ENCODE peak calls at places on chromosomes 5 and 9, in four cellular contexts. Y, O, S and E are unnamed samples.

GRCh38 chr5:122138356-122138755 is 9.0 kb downstream of the ZNF474 start:
- DNase-seq in S (no peak), Y (no peak), O (no peak), E (no peak)

GRCh38 chr9:71249729-71250317 is 128.4 kb upstream of the TRPM3 start:
- DNase-seq in Y (peak), S (no peak), O (no peak), E (peak)

GRCh38 chr9:6907772-6908381 is 150.1 kb downstream of the KDM4C start:
- DNase-seq in O (no peak), S (no peak), Y (peak), E (no peak)

GRCh38 chr9:112945620-112946208 is 55.0 kb upstream of the SLC46A2 start:
- DNase-seq in O (no peak), S (no peak), Y (peak), E (peak)

GRCh38 chr5:8585230-8586018 is 716.5 kb downstream of the MTRR start:
- DNase-seq in Y (no peak), S (no peak), O (no peak), E (no peak)

GRCh38 chr5:133680830-133681555 is 68.7 kb upstream of the FSTL4 start:
- DNase-seq in Y (no peak), S (peak), O (no peak), E (no peak)

GRCh38 chr5:72108200-72109050 is 1.1 kb downstream of the MAP1B start:
- DNase-seq in Y (peak), O (no peak), S (peak), E (peak)

GRCh38 chr5:105506692-105507277 is 1944.2 kb upstream of the NUDT12 start:
- DNase-seq in Y (no peak), O (no peak), S (no peak), E (peak)

GRCh38 chr5:77167695-77168111 is 42.8 kb upstream of the PDE8B start:
- DNase-seq in S (no peak), Y (peak), O (no peak), E (no peak)

GRCh38 chr9:132125361-132125760 is 36.5 kb upstream of the NTNG2 start:
- DNase-seq in Y (no peak), O (no peak), S (no peak), E (no peak)

GRCh38 chr5:74073257-74073656 is 447.3 kb downstream of the ARHGEF28 start:
- DNase-seq in O (no peak), S (no peak), Y (no peak), E (no peak)

GRCh38 chr5:131109540-131110255 is 55.4 kb downstream of the HINT1 start:
- DNase-seq in Y (peak), O (no peak), S (no peak), E (no peak)

GRCh38 chr5:6195711-6196358 is 182.5 kb downstream of the MED10 start:
- DNase-seq in Y (no peak), S (no peak), O (no peak), E (no peak)

GRCh38 chr5:8829322-8830029 is 716.4 kb downstream of the SEMA5A start:
- DNase-seq in Y (peak), S (no peak), O (no peak), E (no peak)

GRCh38 chr5:135233477-135233876 is 165.6 kb downstream of the MACROH2A1 start:
- DNase-seq in Y (no peak), O (no peak), S (no peak), E (no peak)

GRCh38 chr5:172345886-172346285 is 62.3 kb upstream of the UBTD2 start:
- DNase-seq in Y (no peak), O (no peak), S (no peak), E (no peak)

GRCh38 chr5:148912714-148913398 is 86.4 kb downstream of the ADRB2 start:
- DNase-seq in Y (peak), O (no peak), S (no peak), E (peak)

GRCh38 chr9:124202447-124202971 is 55.2 kb upstream of the NEK6 start:
- DNase-seq in Y (no peak), O (no peak), S (no peak), E (no peak)

GRCh38 chr9:109245300-109245897 is 75.5 kb downstream of the EPB41L4B start:
- DNase-seq in Y (no peak), S (no peak), O (no peak), E (no peak)

GRCh38 chr9:90100014-90100413 is 495.2 kb downstream of the GADD45G start:
- DNase-seq in O (no peak), Y (no peak), S (no peak), E (no peak)

GRCh38 chr9:87753313-87753712 is 27.4 kb downstream of the CTSL start:
- DNase-seq in Y (no peak), S (no peak), O (no peak), E (no peak)

GRCh38 chr5:73333944-73334703 is 114.5 kb downstream of the FOXD1 start:
- DNase-seq in S (no peak), Y (no peak), O (no peak), E (no peak)

GRCh38 chr5:108747111-108748009 is at the start of gene FER:
- DNase-seq in O (no peak), Y (peak), S (no peak), E (no peak)

GRCh38 chr9:76018244-76018643 is 127.8 kb downstream of the PCSK5 start:
- DNase-seq in S (no peak), O (no peak), Y (no peak), E (no peak)

GRCh38 chr9:127910613-127911205 is 6.1 kb downstream of the ST6GALNAC4 start:
- DNase-seq in O (no peak), Y (no peak), S (no peak), E (no peak)

GRCh38 chr9:116800885-116801284 is 113.8 kb downstream of the TRIM32 start:
- DNase-seq in S (no peak), O (no peak), Y (no peak), E (peak)

GRCh38 chr5:149487672-149488071 is 63.6 kb downstream of the CSNK1A1 start:
- DNase-seq in S (no peak), Y (no peak), O (no peak), E (no peak)

GRCh38 chr5:176450077-176450476 is 1.9 kb downstream of the FAF2 start:
- DNase-seq in O (no peak), Y (no peak), S (no peak), E (no peak)

GRCh38 chr5:168362097-168362885 is 70.8 kb downstream of the WWC1 start:
- DNase-seq in S (no peak), Y (no peak), O (no peak), E (no peak)

GRCh38 chr9:2600307-2600706 is 21.3 kb upstream of the VLDLR start:
- DNase-seq in S (no peak), Y (no peak), O (no peak), E (no peak)

GRCh38 chr9:124600407-124600806 is 93.2 kb upstream of the NR5A1 start:
- DNase-seq in S (no peak), Y (no peak), O (no peak), E (no peak)

GRCh38 chr5:7795311-7795710 is 55.6 kb downstream of the CFAP90 start:
- DNase-seq in O (no peak), S (no peak), Y (no peak), E (no peak)

GRCh38 chr9:107975426-107976010 is 485.9 kb upstream of the KLF4 start:
- DNase-seq in S (no peak), Y (no peak), O (no peak), E (no peak)

GRCh38 chr5:59040007-59040803 is 457.3 kb downstream of the RAB3C start:
- DNase-seq in S (no peak), O (no peak), Y (no peak), E (no peak)

GRCh38 chr9:38118862-38119435 is 49.9 kb upstream of the SHB start:
- DNase-seq in Y (no peak), O (no peak), S (peak), E (no peak)

GRCh38 chr5:4113905-4114304 is 518.3 kb downstream of the IRX1 start:
- DNase-seq in Y (no peak), S (no peak), O (no peak), E (no peak)

DNA sequence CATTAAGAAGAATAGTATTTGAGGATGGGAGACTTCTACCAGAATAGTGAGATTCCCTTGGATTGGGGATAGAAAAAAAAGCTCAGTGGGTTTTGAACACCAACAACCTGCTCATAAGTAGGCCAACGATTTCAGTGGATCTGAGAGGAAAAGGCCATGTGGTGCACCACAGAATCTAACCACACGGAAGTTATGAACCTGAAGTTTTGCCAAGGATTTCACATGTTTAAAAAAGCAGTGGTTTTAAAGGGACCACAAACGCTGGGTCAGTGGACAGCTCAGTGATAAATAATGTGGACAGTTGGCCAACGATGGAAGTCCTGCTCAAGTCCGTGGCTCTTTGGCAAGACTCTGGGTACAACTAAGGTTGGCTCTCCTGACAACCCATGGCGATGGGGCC is 107.2 kb upstream of the TXNDC8 start:
- DNase-seq in S (no peak), Y (no peak), O (no peak), E (no peak)
- H3K27ac ChIP-seq in S (no peak), Y (no peak), O (no peak), E (no peak)

GRCh38 chr5:157180374-157181264 is at the start of gene ITK:
- DNase-seq in O (no peak), S (peak), Y (no peak), E (no peak)
- H3K4me3 ChIP-seq in O (peak), S (no peak), Y (no peak), E (no peak)

DNA sequence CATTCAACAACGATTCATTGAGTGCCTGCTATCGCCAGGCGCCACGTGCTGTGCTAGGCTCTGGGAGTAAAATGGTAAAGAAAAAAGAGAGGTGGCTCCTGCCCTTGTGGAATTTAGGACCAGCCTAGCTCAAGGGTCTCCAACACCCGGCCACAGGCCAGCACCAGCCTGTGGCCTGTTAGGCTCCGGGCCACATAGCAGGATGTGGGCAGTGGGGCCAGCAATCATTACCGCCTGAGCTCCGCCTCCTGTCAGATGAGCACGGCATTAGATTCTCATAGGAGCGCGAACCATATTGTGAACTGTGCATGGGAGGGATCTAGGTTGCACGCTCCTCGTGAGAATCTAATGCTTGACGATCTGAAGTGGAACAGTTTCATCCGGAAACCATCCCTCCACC is 1.5 kb downstream of the RMRP start:
- DNase-seq in O (no peak), S (no peak), Y (no peak), E (no peak)
- H3K27ac ChIP-seq in O (no peak), S (no peak), Y (no peak), E (no peak)

GRCh38 chr5:12625667-12626263 is 721.5 kb upstream of the CTNND2 start:
- DNase-seq in O (no peak), S (no peak), Y (no peak), E (no peak)

GRCh38 chr5:12623408-12623807 is 719.2 kb upstream of the CTNND2 start:
- DNase-seq in S (no peak), Y (no peak), O (no peak), E (peak)

GRCh38 chr5:12624776-12625560 is 720.7 kb upstream of the CTNND2 start:
- DNase-seq in Y (no peak), O (no peak), S (no peak), E (no peak)

DNA sequence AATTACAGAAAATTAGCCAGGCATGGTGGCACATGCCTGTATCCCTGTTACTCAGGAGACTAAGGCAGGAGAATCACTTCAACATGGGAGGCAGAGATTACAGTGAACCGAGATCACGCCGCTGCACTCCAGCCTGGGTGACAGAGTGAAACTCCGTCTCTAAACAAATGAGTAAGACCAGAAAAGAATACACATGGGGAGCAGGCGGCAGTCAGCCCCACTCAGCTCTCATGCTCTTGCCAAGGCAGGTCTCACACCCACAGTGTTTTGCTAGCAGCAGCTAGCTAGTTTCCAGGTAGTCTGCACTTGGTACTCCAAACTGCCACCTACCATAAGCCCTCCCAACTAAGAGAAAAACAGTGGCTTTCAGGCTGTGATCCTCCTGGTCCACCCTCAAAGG is 722.3 kb upstream of the CTNND2 start:
- DNase-seq in O (no peak), S (no peak), Y (no peak), E (no peak)
- H3K4me3 ChIP-seq in O (no peak), S (no peak), Y (no peak), E (peak)

DNA sequence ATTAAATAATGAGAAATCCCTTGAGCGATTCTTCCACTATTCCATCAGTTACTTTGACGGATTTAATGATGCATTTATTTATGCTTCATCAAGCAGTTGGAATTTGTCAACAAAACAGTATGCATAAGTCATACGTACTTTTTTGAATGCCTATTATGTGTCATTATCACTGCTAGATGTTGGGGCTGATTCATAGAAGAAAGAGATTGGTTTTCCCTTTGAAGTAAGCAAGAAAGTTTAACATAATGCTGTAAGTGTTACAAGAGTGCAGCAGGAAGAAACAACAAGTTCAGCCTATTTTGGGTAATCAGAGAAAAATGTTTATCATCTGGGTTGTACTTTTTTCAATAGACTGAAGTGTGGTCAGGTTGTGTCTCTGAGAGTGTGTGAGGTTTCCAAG is 121.3 kb upstream of the RANBP3L start:
- DNase-seq in O (no peak), Y (no peak), S (no peak), E (no peak)
- H3K27ac ChIP-seq in O (no peak), Y (no peak), S (no peak), E (no peak)

GRCh38 chr9:133146746-133147411 is 16.8 kb downstream of the GBGT1 start:
- DNase-seq in Y (no peak), O (no peak), S (no peak), E (no peak)
- H3K4me3 ChIP-seq in Y (no peak), O (no peak), S (no peak), E (no peak)

GRCh38 chr9:134860510-134860909 is 20.1 kb upstream of the FCN2 start:
- DNase-seq in S (no peak), Y (no peak), O (no peak), E (no peak)

GRCh38 chr9:134855900-134856377 is 24.7 kb upstream of the FCN2 start:
- DNase-seq in O (no peak), Y (no peak), S (no peak), E (no peak)

GRCh38 chr9:134855231-134855899 is 25.2 kb upstream of the FCN2 start:
- DNase-seq in Y (no peak), O (no peak), S (no peak), E (no peak)

GRCh38 chr9:134861586-134862334 is 18.9 kb upstream of the FCN2 start:
- DNase-seq in O (no peak), Y (no peak), S (no peak), E (no peak)

DNA sequence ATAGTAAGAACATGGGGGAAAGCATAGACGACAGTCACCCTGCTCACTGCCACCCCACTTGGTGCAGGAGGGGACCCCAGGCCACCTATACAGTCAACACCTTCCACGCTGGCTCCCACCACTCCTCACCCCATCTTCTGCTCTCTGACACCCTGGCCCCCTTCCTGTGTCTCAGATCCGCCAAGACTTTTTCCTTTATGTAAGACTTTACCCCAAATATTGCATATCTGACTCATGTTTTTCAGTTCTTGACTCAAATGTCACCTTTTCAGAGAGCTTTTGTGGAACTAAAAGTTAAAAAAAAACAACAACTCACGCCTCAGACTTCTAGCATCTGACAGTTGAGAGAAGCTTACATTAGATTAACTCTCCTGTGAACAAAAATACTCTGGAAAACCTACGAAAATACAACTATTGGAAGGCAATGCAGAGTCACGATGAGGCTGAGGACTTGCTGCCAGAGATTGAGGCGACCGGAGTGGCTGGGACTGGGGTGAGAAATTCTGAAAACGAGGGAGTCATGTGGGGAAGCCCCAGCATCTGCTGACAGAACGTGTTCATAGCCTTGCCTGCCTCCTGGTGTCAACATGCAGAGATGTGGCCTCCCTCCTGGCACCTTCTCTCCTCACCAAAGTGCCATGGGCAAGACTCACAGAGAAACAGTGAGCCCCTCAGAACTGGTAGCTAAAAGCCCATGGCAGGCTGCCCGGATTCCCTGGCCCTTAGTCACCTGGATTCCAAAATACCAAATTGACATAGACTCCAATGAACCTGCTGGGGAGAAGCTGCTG is 22.4 kb upstream of the FCN2 start:
- DNase-seq in S (no peak), O (no peak), Y (peak), E (no peak)
- H3K27ac ChIP-seq in S (no peak), O (no peak), Y (peak), E (no peak)

GRCh38 chr5:178115136-178115834 is 2.0 kb downstream of the N4BP3 start:
- DNase-seq in O (no peak), Y (no peak), S (no peak), E (no peak)
- H3K4me3 ChIP-seq in O (peak), Y (no peak), S (no peak), E (peak)

GRCh38 chr9:126724226-126724625 is 80.6 kb upstream of the ZBTB43 start:
- DNase-seq in Y (no peak), O (no peak), S (no peak), E (no peak)
- H3K27ac ChIP-seq in Y (no peak), O (peak), S (no peak), E (no peak)